ENCODE peak calls at places on chromosomes 11 and 22, in six cellular contexts. E, X, D, Q, I and T are unnamed samples.

GRCh38 chr11:8905528-8906165 is 5.3 kb upstream of the AKIP1 start:
- DNase-seq in E (no peak), X (no peak), D (no peak), Q (peak), I (no peak), T (peak)

GRCh38 chr11:6411594-6412031 is 7.3 kb downstream of the APBB1 start:
- DNase-seq in E (no peak), X (no peak), D (no peak), Q (no peak), I (no peak), T (no peak)

GRCh38 chr11:118002541-118003019 is 16.4 kb downstream of the IL10RA start:
- DNase-seq in E (no peak), X (peak), D (peak), Q (peak), I (no peak), T (peak)

GRCh38 chr11:127587511-127587910 is 586.9 kb upstream of the KIRREL3 start:
- DNase-seq in E (no peak), X (no peak), D (no peak), Q (no peak), I (no peak), T (no peak)

GRCh38 chr22:31892080-31892433 is 52.3 kb upstream of the YWHAH start:
- DNase-seq in E (no peak), X (no peak), D (no peak), Q (no peak), I (no peak), T (no peak)

GRCh38 chr11:18853086-18853720 is 61.6 kb upstream of the PTPN5 start:
- DNase-seq in E (no peak), X (peak), D (no peak), Q (peak), I (peak), T (peak)

GRCh38 chr11:44566952-44567875 is 1.8 kb downstream of the CD82 start:
- DNase-seq in E (no peak), X (no peak), D (no peak), Q (no peak), I (no peak), T (no peak)

GRCh38 chr11:27248430-27249207 is 114.4 kb downstream of the CCDC34 start:
- DNase-seq in E (no peak), X (no peak), D (no peak), Q (no peak), I (no peak), T (no peak)

GRCh38 chr11:114040706-114041211 is 18.8 kb upstream of the ZBTB16 start:
- DNase-seq in E (no peak), X (no peak), D (no peak), Q (peak), I (no peak), T (peak)

GRCh38 chr11:45684440-45684839 is 19.0 kb upstream of the CHST1 start:
- DNase-seq in E (no peak), X (no peak), D (no peak), Q (no peak), I (no peak), T (no peak)

GRCh38 chr11:30758946-30759501 is 172.9 kb upstream of the MPPED2 start:
- DNase-seq in E (no peak), X (no peak), D (no peak), Q (peak), I (no peak), T (no peak)

GRCh38 chr11:20584093-20584774 is 15.2 kb upstream of the SLC6A5 start:
- DNase-seq in E (no peak), X (no peak), D (no peak), Q (no peak), I (no peak), T (no peak)

GRCh38 chr11:107916671-107917241 is 11.5 kb upstream of the RAB39A start:
- DNase-seq in E (no peak), X (peak), D (no peak), Q (peak), I (peak), T (peak)

GRCh38 chr11:62547691-62548281 is 1.2 kb upstream of the AHNAK start:
- DNase-seq in E (no peak), X (peak), D (no peak), Q (no peak), I (no peak), T (no peak)

GRCh38 chr22:41687901-41688364 is 734 bp downstream of the SNU13 start:
- DNase-seq in E (peak), X (peak), D (no peak), Q (peak), I (no peak), T (peak)

GRCh38 chr22:21022507-21022906 is 7.5 kb downstream of the P2RX6 start:
- DNase-seq in E (no peak), X (no peak), D (no peak), Q (no peak), I (no peak), T (no peak)

GRCh38 chr22:21016644-21017420 is 1.9 kb downstream of the P2RX6 start:
- DNase-seq in E (no peak), X (no peak), D (no peak), Q (no peak), I (no peak), T (no peak)

GRCh38 chr22:21022955-21023614 is 8.1 kb downstream of the P2RX6 start:
- DNase-seq in E (no peak), X (no peak), D (no peak), Q (no peak), I (no peak), T (no peak)

GRCh38 chr22:21018314-21018713 is 3.3 kb downstream of the P2RX6 start:
- DNase-seq in E (no peak), X (no peak), D (no peak), Q (no peak), I (no peak), T (no peak)

GRCh38 chr22:21020802-21021429 is 6.0 kb downstream of the P2RX6 start:
- DNase-seq in E (no peak), X (peak), D (no peak), Q (peak), I (no peak), T (peak)
- TF ChIP-seq CTCF in E (peak), X (peak), D (peak), Q (peak), I (peak), T (peak)

DNA sequence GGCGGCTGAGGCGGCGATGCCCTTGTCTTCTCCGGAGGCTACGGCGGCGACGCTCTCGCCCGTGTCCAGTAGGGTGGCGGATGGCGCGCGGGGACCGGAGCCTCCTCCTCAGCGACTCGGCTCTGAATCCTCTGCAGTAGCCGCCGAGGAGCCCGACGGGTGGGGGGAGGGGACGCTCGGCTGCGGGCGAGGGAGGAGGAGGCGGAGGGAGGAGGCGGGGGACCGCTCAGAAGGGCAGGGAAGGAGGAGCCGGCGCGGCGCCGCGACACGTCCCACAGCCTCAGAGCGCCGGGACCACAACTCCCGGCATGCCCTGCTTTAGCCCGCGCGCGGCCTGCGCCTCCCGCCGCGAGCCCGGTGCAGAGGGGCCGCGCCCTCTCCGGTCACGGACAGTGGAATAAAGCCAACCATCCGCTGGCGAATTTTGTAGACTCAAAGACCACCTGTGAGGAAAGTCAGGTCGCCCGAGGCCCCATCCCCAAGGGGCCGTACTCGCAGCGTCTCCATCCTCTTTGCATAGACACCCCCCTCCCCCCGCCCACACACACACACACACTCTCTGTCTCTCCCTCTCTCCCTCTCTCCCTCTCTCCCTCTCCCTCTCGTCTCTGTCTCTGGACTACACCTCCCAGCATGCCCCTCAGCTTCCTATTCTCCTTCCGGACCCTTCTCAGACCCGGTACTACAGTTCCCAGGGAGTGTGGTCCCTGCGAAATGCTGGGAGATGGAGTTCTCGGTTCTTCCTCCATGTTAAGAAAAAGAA is at the start of gene FAM168A:
- DNase-seq in E (peak), X (peak), D (peak), Q (peak), I (peak), T (peak)
- TF ChIP-seq CTCF in E (peak), X (peak), D (peak), Q (peak), I (no peak), T (peak)

DNA sequence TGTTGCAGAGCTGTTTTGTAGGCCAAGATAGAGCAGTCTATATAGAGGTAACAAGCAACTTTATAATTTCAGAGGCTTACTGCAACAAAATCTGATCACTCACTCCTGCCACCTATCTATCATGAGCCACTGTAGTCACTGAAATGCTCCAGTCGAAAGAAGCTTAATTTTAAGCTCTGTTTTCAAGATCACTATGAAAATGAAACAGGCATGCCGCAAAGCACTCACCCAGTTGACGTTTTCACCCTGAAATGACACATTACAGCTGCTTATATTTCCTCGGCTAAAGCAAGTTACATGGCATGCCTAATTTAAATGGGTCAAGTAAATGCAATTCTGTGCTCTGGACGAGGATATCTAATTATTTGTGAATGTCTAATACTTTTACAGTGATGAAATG is 616.3 kb downstream of the FAM181B start:
- DNase-seq in E (no peak), X (no peak), D (no peak), Q (no peak), I (no peak), T (no peak)
- TF ChIP-seq CTCF in E (no peak), X (no peak), D (no peak), Q (no peak), I (no peak), T (no peak)

DNA sequence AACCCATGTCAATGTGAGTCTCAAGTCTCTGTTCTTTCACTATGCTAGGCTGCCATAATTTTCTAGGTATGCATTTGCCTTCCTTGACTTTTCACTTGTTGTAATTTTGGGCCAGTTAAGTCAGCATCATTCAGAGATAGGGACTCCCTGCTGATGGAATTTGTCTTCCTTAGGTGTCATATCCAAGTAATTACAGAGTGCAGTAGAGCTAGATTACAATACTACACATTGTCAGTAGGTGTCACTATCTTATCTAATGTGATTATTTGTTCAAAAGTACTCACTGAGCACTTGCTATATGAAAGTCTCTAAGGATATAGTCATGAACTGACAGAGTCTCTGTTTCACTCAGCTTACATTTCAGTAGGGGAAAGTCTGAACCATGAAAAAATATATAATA is 25.0 kb upstream of the SYN3 start:
- DNase-seq in E (no peak), X (no peak), D (no peak), Q (no peak), I (no peak), T (no peak)
- TF ChIP-seq CTCF in E (peak), X (peak), D (peak), Q (no peak), I (no peak), T (no peak)